ENCODE peak calls at places on chromosome 1, in seven cellular contexts. T is endothelial cell of umbilical vein, O is transverse colon, M is SK-N-SH, N is breast epithelium, B is sigmoid colon, A is suprapubic skin. C is an unnamed sample.

GRCh38 chr1:104468282-104468681 is 718.6 kb downstream of the AMY1C start:
- DNase-seq in N (no peak), O (no peak), M (no peak), B (peak), A (no peak), T (no peak), C (no peak)

GRCh38 chr1:201877877-201878339 is 10.8 kb upstream of the SHISA4 start:
- DNase-seq in O (no peak), A (no peak), N (no peak), B (no peak), T (peak), M (peak), C (no peak)

GRCh38 chr1:26790551-26790953 is 2.8 kb downstream of the PIGV start:
- DNase-seq in O (no peak), T (no peak), N (no peak), A (no peak), M (no peak), B (no peak), C (no peak)

GRCh38 chr1:35573198-35573775 is at the start of gene TFAP2E:
- DNase-seq in N (no peak), B (no peak), T (peak), A (peak), O (peak), M (peak), C (no peak)

GRCh38 chr1:21585037-21585436 is 75.8 kb downstream of the ALPL start:
- DNase-seq in M (no peak), N (no peak), O (no peak), B (no peak), A (no peak), T (peak), C (no peak)

GRCh38 chr1:156643266-156644092 is 1.6 kb downstream of the BCAN start:
- DNase-seq in M (no peak), T (no peak), B (no peak), N (no peak), O (no peak), A (no peak), C (no peak)

GRCh38 chr1:94160811-94161210 is 39.9 kb upstream of the ABCA4 start:
- DNase-seq in B (no peak), A (no peak), N (no peak), M (no peak), O (no peak), T (peak), C (no peak)

GRCh38 chr1:229086091-229086490 is 184.8 kb upstream of the RAB4A start:
- DNase-seq in B (no peak), O (no peak), M (no peak), A (no peak), N (no peak), T (no peak), C (no peak)

GRCh38 chr1:228289996-228290881 is 82.4 kb downstream of the OBSCN start:
- DNase-seq in N (peak), M (no peak), T (no peak), A (peak), B (peak), O (no peak), C (no peak)

GRCh38 chr1:83055391-83056170 is 943.4 kb downstream of the TTLL7 start:
- DNase-seq in O (no peak), T (no peak), A (no peak), M (no peak), B (no peak), N (no peak), C (no peak)

GRCh38 chr1:40449684-40450490 is at the start of gene ZFP69B:
- DNase-seq in N (peak), T (peak), A (peak), B (peak), O (peak), M (peak), C (peak)

GRCh38 chr1:2141025-2141424 is 53.5 kb downstream of the FAAP20 start:
- DNase-seq in T (no peak), O (no peak), A (no peak), M (no peak), B (no peak), N (no peak), C (no peak)

GRCh38 chr1:206882555-206882954 is 14.7 kb upstream of the IL24 start:
- DNase-seq in B (no peak), M (no peak), N (no peak), T (no peak), A (no peak), O (no peak), C (no peak)
- TF ChIP-seq POLR2AphosphoS5 in B (no peak), M (no peak), N (no peak), T (no peak), A (no peak), O (no peak), C (no peak)

GRCh38 chr1:226033599-226034390 is 28.7 kb upstream of the H3-3A start:
- DNase-seq in M (no peak), O (no peak), A (no peak), B (no peak), T (no peak), N (no peak), C (no peak)
- TF ChIP-seq POLR2AphosphoS5 in M (no peak), O (no peak), A (no peak), B (no peak), T (no peak), N (no peak), C (no peak)

GRCh38 chr1:203151362-203152157 is 24.0 kb downstream of the ADORA1 start:
- DNase-seq in O (no peak), N (no peak), B (no peak), T (no peak), M (no peak), A (no peak), C (no peak)
- TF ChIP-seq POLR2AphosphoS5 in O (no peak), N (no peak), B (no peak), T (no peak), M (no peak), A (no peak), C (no peak)

DNA sequence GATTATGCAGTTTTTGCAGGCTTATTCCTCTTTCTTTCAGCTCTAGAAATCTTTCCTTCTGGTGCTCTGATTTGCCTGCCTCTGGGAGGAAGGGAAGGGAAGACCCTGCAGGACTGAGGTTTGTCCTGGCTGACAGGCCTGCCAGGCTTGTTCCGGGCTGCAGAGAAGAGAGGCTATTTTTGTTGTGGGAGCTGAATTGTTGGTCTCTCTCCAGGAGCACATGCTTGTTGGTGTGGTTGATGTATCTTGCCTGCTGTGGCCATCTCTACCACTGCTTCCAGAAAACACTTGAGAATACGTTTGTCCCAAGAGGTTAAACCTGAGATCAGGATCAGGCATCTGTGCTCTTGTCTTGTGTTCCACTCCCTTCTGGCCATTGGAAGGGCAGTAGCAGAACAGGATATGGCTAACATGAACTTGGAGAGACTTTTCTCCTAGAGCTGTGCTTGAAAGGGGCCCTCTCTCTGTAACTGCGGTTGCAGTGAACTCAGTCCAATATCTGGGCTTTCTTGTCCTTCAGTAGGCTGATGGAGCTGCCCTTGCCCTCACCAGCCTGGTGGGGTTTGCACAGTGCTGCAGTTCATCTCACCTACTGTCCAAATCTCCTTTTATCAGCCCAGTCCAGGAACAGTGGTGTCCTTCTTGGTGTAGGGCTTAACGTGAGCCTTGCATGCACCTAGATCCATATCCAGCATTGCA is 21.5 kb upstream of the SLC25A34 start:
- DNase-seq in N (no peak), M (no peak), O (no peak), A (no peak), T (no peak), B (peak), C (no peak)
- TF ChIP-seq POLR2AphosphoS5 in N (no peak), M (no peak), O (no peak), A (no peak), T (no peak), B (peak), C (no peak)

C was measured in Panc1.